ENCODE peak calls at places on chromosomes 7 and 10, in eight cellular contexts. One of them, this sample, is unnamed.

GRCh38 chr10:93417886-93418285 is 64.2 kb downstream of the MYOF start:
- DNase-seq in activated naive CD4-positive, alpha-beta T cell: no peak
- DNase-seq in T-cell: no peak
- DNase-seq in stimulated activated naive CD4-positive, alpha-beta T cell: no peak
- DNase-seq in colonic mucosa: no peak
- DNase-seq in astrocyte of the cerebellum: no peak
- DNase-seq in endothelial cell of umbilical vein: no peak
- DNase-seq in fibroblast of gingiva: no peak
- DNase-seq in this sample: no peak

GRCh38 chr7:4670791-4671190 is 11.3 kb upstream of the FOXK1 start:
- DNase-seq in T-cell: no peak
- DNase-seq in activated naive CD4-positive, alpha-beta T cell: no peak
- DNase-seq in fibroblast of gingiva: no peak
- DNase-seq in stimulated activated naive CD4-positive, alpha-beta T cell: no peak
- DNase-seq in astrocyte of the cerebellum: no peak
- DNase-seq in colonic mucosa: no peak
- DNase-seq in endothelial cell of umbilical vein: no peak
- DNase-seq in this sample: no peak

GRCh38 chr10:127196227-127196954 is at the start of gene INSYN2A:
- DNase-seq in T-cell: no peak
- DNase-seq in endothelial cell of umbilical vein: peak; percentile 37
- DNase-seq in astrocyte of the cerebellum: no peak
- DNase-seq in stimulated activated naive CD4-positive, alpha-beta T cell: no peak
- DNase-seq in fibroblast of gingiva: peak; percentile 44
- DNase-seq in colonic mucosa: peak; percentile 30
- DNase-seq in activated naive CD4-positive, alpha-beta T cell: no peak
- DNase-seq in this sample: peak; percentile 79

GRCh38 chr10:71033396-71033980 is 145.1 kb upstream of the PCBD1 start:
- DNase-seq in stimulated activated naive CD4-positive, alpha-beta T cell: no peak
- DNase-seq in T-cell: no peak
- DNase-seq in endothelial cell of umbilical vein: no peak
- DNase-seq in activated naive CD4-positive, alpha-beta T cell: no peak
- DNase-seq in fibroblast of gingiva: no peak
- DNase-seq in colonic mucosa: no peak
- DNase-seq in astrocyte of the cerebellum: no peak
- DNase-seq in this sample: no peak

GRCh38 chr7:44470080-44470479 is 20.4 kb downstream of the NUDCD3 start:
- DNase-seq in T-cell: no peak
- DNase-seq in stimulated activated naive CD4-positive, alpha-beta T cell: no peak
- DNase-seq in astrocyte of the cerebellum: no peak
- DNase-seq in endothelial cell of umbilical vein: no peak
- DNase-seq in activated naive CD4-positive, alpha-beta T cell: no peak
- DNase-seq in colonic mucosa: no peak
- DNase-seq in fibroblast of gingiva: no peak
- DNase-seq in this sample: no peak

GRCh38 chr10:28628184-28628893 is 49.0 kb upstream of the BAMBI start:
- DNase-seq in activated naive CD4-positive, alpha-beta T cell: peak; percentile 46
- DNase-seq in endothelial cell of umbilical vein: peak; percentile 69
- DNase-seq in stimulated activated naive CD4-positive, alpha-beta T cell: peak; percentile 46
- DNase-seq in colonic mucosa: peak; percentile 83
- DNase-seq in astrocyte of the cerebellum: peak; percentile 74
- DNase-seq in fibroblast of gingiva: peak; percentile 62
- DNase-seq in T-cell: peak; percentile 57
- DNase-seq in this sample: peak; percentile 92

GRCh38 chr7:45112648-45113047 is 1.2 kb upstream of the TBRG4 start:
- DNase-seq in astrocyte of the cerebellum: no peak
- DNase-seq in stimulated activated naive CD4-positive, alpha-beta T cell: no peak
- DNase-seq in activated naive CD4-positive, alpha-beta T cell: no peak
- DNase-seq in colonic mucosa: no peak
- DNase-seq in T-cell: no peak
- DNase-seq in fibroblast of gingiva: no peak
- DNase-seq in endothelial cell of umbilical vein: no peak
- DNase-seq in this sample: no peak

GRCh38 chr10:76311752-76312699 is 880.6 kb downstream of the LRMDA start:
- DNase-seq in T-cell: no peak
- DNase-seq in fibroblast of gingiva: no peak
- DNase-seq in astrocyte of the cerebellum: no peak
- DNase-seq in endothelial cell of umbilical vein: peak; percentile 32
- DNase-seq in stimulated activated naive CD4-positive, alpha-beta T cell: no peak
- DNase-seq in colonic mucosa: no peak
- DNase-seq in activated naive CD4-positive, alpha-beta T cell: no peak
- DNase-seq in this sample: peak; percentile 38

GRCh38 chr10:84401838-84402611 is 73.6 kb downstream of the CCSER2 start:
- DNase-seq in stimulated activated naive CD4-positive, alpha-beta T cell: no peak
- DNase-seq in colonic mucosa: no peak
- DNase-seq in endothelial cell of umbilical vein: no peak
- DNase-seq in activated naive CD4-positive, alpha-beta T cell: no peak
- DNase-seq in astrocyte of the cerebellum: no peak
- DNase-seq in fibroblast of gingiva: no peak
- DNase-seq in T-cell: no peak
- DNase-seq in this sample: no peak

GRCh38 chr7:113197274-113197673 is 78.9 kb upstream of the SMIM30 start:
- DNase-seq in fibroblast of gingiva: peak; percentile 71
- DNase-seq in activated naive CD4-positive, alpha-beta T cell: no peak
- DNase-seq in astrocyte of the cerebellum: peak; percentile 49
- DNase-seq in colonic mucosa: no peak
- DNase-seq in endothelial cell of umbilical vein: no peak
- DNase-seq in T-cell: no peak
- DNase-seq in stimulated activated naive CD4-positive, alpha-beta T cell: no peak
- DNase-seq in this sample: peak; percentile 68

This sample was measured in AG20443.